ENCODE peak calls at places on chromosomes 5 and 9, in five cellular contexts. G, P, N, X and O are unnamed samples.

GRCh38 chr5:67206381-67207328 is 10.1 kb upstream of the CD180 start:
- DNase-seq in G (peak; percentile 68), X (no peak), P (no peak), N (no peak), O (peak; percentile 92)

GRCh38 chr5:167489202-167489601 is 802.2 kb upstream of the WWC1 start:
- DNase-seq in X (no peak), N (no peak), P (peak; percentile 70), G (no peak), O (no peak)

GRCh38 chr5:177511181-177511580 is 1.6 kb upstream of the DOK3 start:
- DNase-seq in G (no peak), X (no peak), N (no peak), P (no peak), O (no peak)

GRCh38 chr9:107486674-107487520 is 2.7 kb downstream of the KLF4 start:
- DNase-seq in N (no peak), P (no peak), X (no peak), G (no peak), O (no peak)

GRCh38 chr5:119582987-119583386 is 46.4 kb upstream of the FAM170A start:
- DNase-seq in N (peak; percentile 86), G (no peak), X (peak; percentile 23), P (no peak), O (no peak)

GRCh38 chr5:165940541-165940940 is 2350.9 kb upstream of the WWC1 start:
- DNase-seq in G (no peak), P (no peak), X (no peak), N (no peak), O (no peak)

GRCh38 chr9:28051559-28051958 is 478.3 kb upstream of the C9orf72 start:
- DNase-seq in P (no peak), G (no peak), X (no peak), N (no peak), O (no peak)

GRCh38 chr9:17578911-17579793 is at the start of gene SH3GL2:
- DNase-seq in G (no peak), N (peak; percentile 80), X (peak; percentile 91), P (no peak), O (peak; percentile 17)

GRCh38 chr9:14205463-14205862 is 108.5 kb downstream of the NFIB start:
- DNase-seq in G (no peak), N (no peak), P (peak; percentile 55), X (no peak), O (no peak)

GRCh38 chr9:114696814-114697544 is 15.0 kb upstream of the TEX48 start:
- DNase-seq in G (no peak), P (no peak), X (no peak), N (no peak), O (no peak)

GRCh38 chr5:132459983-132460834 is 30.4 kb downstream of the IRF1 start:
- DNase-seq in X (peak; percentile 62), P (no peak), N (no peak), G (no peak), O (no peak)

GRCh38 chr5:157563373-157564148 is 12.0 kb downstream of the ADAM19 start:
- DNase-seq in N (no peak), X (no peak), G (no peak), P (peak; percentile 75), O (no peak)

GRCh38 chr5:66616495-66617222 is 20.5 kb downstream of the MAST4 start:
- DNase-seq in P (no peak), X (no peak), N (no peak), G (no peak), O (no peak)

GRCh38 chr5:2892601-2893000 is 141.1 kb upstream of the IRX2 start:
- DNase-seq in G (no peak), N (no peak), X (no peak), P (no peak), O (no peak)

GRCh38 chr5:57703726-57704125 is 221.1 kb upstream of the ACTBL2 start:
- DNase-seq in G (no peak), N (no peak), X (no peak), P (no peak), O (no peak)

GRCh38 chr5:2178071-2178477 is 295.3 kb upstream of the IRX4 start:
- DNase-seq in G (no peak), X (no peak), P (no peak), N (no peak), O (no peak)

GRCh38 chr5:6729400-6730310 is 16.4 kb downstream of the TENT4A start:
- DNase-seq in G (no peak), P (no peak), X (no peak), N (no peak), O (peak; percentile 94)

GRCh38 chr5:128974567-128974966 is 9.3 kb downstream of the SLC27A6 start:
- DNase-seq in P (no peak), G (no peak), X (no peak), N (no peak), O (peak; percentile 54)

GRCh38 chr5:15026944-15027343 is 155.4 kb upstream of the ANKH start:
- DNase-seq in X (peak; percentile 37), N (no peak), G (no peak), P (no peak), O (no peak)

DNA sequence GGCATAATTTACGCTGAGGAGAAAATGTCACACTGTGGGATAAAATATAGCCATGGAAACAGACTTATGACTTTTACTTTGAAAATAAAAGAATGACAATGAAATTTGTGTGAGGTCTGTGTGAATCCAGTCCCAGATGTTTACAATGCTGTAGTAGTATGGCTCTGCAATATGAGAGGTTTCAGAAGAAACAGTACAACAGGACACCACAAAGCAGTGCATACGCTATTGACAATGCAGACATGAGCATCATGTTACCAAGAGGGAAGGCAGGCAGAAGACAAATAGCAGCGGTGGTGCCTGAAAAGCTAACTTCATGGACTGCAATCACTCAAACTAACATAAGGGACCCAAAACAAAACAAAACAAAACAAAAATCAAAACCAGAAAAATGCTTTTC is 1.8 kb downstream of the FGF10 start:
- DNase-seq in X (no peak), G (no peak), P (no peak), N (peak; percentile 36), O (no peak)
- H3K4me3 ChIP-seq in X (no peak overlapping the region), G (no peak overlapping the region), P (no peak overlapping the region), N (peak overlapping the region; percentile 62), O (no peak overlapping the region)

GRCh38 chr5:95823738-95824609 is 1.4 kb upstream of the GLRX start:
- DNase-seq in G (peak; percentile 49), X (peak; percentile 33), P (peak; percentile 89), N (no peak), O (peak; percentile 96)
- H3K4me3 ChIP-seq in G (peak overlapping the region; percentile 89), X (no peak overlapping the region), P (peak overlapping the region; percentile 76), N (no peak overlapping the region), O (peak overlapping the region; percentile 67)

DNA sequence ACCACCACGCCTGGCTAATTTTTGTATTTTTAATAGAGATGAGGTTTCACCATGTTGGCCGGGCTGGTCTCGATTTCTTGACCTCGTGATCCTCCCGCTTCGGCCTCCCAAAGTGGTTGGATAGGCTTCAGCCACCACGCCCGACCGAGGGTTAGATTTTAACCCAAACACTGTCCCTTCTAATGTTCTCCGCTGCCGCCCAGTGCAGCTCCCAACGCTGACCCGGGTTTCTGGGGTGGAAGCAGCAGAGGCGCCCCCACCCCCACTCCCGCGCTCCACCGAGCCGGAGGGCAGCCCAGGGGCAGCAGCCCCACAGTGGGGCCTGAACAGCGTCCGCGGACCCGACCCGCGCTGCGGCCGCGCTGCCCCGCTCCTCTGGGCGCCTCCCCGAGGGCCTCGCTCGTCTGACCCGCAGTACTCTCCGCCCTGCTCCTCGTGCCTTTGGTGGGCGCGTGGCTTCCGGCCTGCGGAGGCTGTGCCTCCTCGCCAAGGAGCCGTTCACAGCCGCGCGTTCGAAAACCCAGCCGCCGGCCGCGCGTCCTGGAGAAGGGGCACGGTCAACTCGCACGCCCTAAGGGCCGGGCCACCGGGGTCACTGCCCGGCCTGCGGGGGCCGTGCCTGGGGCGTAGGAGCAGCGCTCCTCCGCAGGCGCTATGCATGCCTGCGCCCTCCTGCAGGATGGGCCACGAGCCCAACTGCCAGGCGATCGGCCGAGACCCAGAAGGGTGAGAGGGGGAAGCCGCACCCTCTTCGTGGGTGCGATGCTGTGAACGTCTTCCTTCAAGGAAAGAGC is 83.0 kb downstream of the HSD17B3 start:
- DNase-seq in X (peak; percentile 72), N (no peak), G (no peak), P (no peak), O (no peak)
- H3K4me3 ChIP-seq in X (no peak overlapping the region), N (no peak overlapping the region), G (no peak overlapping the region), P (no peak overlapping the region), O (no peak overlapping the region)

GRCh38 chr9:33159760-33160127 is 7.4 kb downstream of the B4GALT1 start:
- DNase-seq in G (no peak), N (no peak), P (peak; percentile 47), X (no peak), O (no peak)
- H3K4me3 ChIP-seq in G (peak overlapping the region; percentile 10), N (no peak overlapping the region), P (no peak overlapping the region), X (no peak overlapping the region), O (no peak overlapping the region)

GRCh38 chr9:95142728-95143127 is 174.8 kb downstream of the FANCC start:
- DNase-seq in X (no peak), G (no peak), P (no peak), N (no peak), O (no peak)
- H3K4me3 ChIP-seq in X (no peak overlapping the region), G (no peak overlapping the region), P (no peak overlapping the region), N (no peak overlapping the region), O (no peak overlapping the region)

GRCh38 chr5:150020249-150020648 is 19.7 kb downstream of the HMGXB3 start:
- DNase-seq in N (no peak), P (no peak), X (no peak), G (no peak), O (no peak)

GRCh38 chr5:150022681-150023080 is 22.1 kb downstream of the HMGXB3 start:
- DNase-seq in G (no peak), P (no peak), N (no peak), X (no peak), O (no peak)

GRCh38 chr5:150022163-150022540 is 21.6 kb downstream of the HMGXB3 start:
- DNase-seq in X (no peak), N (no peak), P (peak; percentile 72), G (no peak), O (no peak)

GRCh38 chr5:150023136-150023535 is 22.6 kb downstream of the HMGXB3 start:
- DNase-seq in X (no peak), P (no peak), G (no peak), N (no peak), O (no peak)

DNA sequence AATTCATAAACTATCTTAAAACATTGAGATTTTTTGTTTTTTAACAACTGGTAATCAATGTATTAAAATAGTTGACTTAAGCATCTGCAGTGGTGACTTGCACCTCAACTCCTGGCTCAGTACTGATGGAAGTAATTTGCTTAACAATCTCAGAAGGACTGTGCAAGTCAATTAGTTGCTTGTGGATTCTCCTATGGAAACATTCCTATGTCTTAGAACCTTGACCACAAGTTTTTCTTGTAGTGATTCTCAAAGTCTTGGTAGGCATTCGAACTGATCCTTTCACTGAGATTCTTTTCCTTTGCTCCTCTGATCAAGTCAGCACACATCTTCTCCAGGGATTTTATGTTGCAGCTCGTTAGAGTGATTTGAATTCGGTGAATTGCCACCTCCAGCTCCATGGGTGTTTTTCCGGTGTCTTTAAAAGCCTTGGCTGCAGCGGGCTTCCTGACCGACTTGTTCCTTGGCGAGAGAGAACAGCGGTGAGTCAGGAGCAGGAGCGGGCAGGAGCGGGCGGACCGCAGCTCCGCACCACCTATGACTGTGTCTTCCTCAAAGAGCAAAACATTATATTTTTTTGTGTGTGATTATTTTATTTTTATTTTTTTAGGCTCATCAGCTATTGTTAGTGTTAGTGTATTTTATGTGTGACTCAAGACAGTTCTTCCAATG is 21.1 kb downstream of the HMGXB3 start:
- DNase-seq in G (no peak), N (no peak), P (no peak), X (no peak), O (no peak)
- H3K4me3 ChIP-seq in G (no peak overlapping the region), N (no peak overlapping the region), P (no peak overlapping the region), X (no peak overlapping the region), O (no peak overlapping the region)